ENCODE peak calls at places on chromosomes 2 and 18, in nine cellular contexts. One of them, this sample, is unnamed.

GRCh38 chr2:240627736-240628506 is 2.6 kb downstream of the GPR35 start:
- DNase-seq in posterior cingulate gyrus: no peak
- DNase-seq in cardiac muscle cell: no peak
- DNase-seq in fibroblast of lung: no peak
- DNase-seq in WTC11: no peak
- DNase-seq in colonic mucosa: no peak
- DNase-seq in heart right ventricle: no peak
- DNase-seq in amygdala: no peak
- DNase-seq in progenitor cell of endocrine pancreas: no peak
- DNase-seq in this sample: peak

GRCh38 chr2:12722445-12723316 is 5.9 kb downstream of the TRIB2 start:
- DNase-seq in fibroblast of lung: no peak
- DNase-seq in colonic mucosa: no peak
- DNase-seq in progenitor cell of endocrine pancreas: no peak
- DNase-seq in posterior cingulate gyrus: no peak
- DNase-seq in cardiac muscle cell: no peak
- DNase-seq in amygdala: no peak
- DNase-seq in heart right ventricle: no peak
- DNase-seq in WTC11: no peak
- DNase-seq in this sample: no peak

GRCh38 chr2:121186261-121186660 is 98.7 kb downstream of the TFCP2L1 start:
- DNase-seq in colonic mucosa: no peak
- DNase-seq in cardiac muscle cell: no peak
- DNase-seq in heart right ventricle: no peak
- DNase-seq in fibroblast of lung: no peak
- DNase-seq in posterior cingulate gyrus: no peak
- DNase-seq in WTC11: no peak
- DNase-seq in amygdala: no peak
- DNase-seq in progenitor cell of endocrine pancreas: no peak
- DNase-seq in this sample: no peak

GRCh38 chr2:162086904-162087303 is 12.9 kb upstream of the DPP4 start:
- DNase-seq in posterior cingulate gyrus: no peak
- DNase-seq in colonic mucosa: no peak
- DNase-seq in amygdala: no peak
- DNase-seq in heart right ventricle: no peak
- DNase-seq in cardiac muscle cell: peak
- DNase-seq in progenitor cell of endocrine pancreas: no peak
- DNase-seq in fibroblast of lung: no peak
- DNase-seq in WTC11: no peak
- DNase-seq in this sample: no peak

GRCh38 chr18:77711096-77711495 is 461.4 kb downstream of the GALR1 start:
- DNase-seq in posterior cingulate gyrus: no peak
- DNase-seq in cardiac muscle cell: no peak
- DNase-seq in colonic mucosa: no peak
- DNase-seq in heart right ventricle: no peak
- DNase-seq in amygdala: no peak
- DNase-seq in WTC11: no peak
- DNase-seq in fibroblast of lung: no peak
- DNase-seq in progenitor cell of endocrine pancreas: no peak
- DNase-seq in this sample: no peak

GRCh38 chr2:237968048-237968862 is 1.4 kb downstream of the UBE2F start:
- DNase-seq in WTC11: no peak
- DNase-seq in amygdala: peak
- DNase-seq in colonic mucosa: peak
- DNase-seq in progenitor cell of endocrine pancreas: no peak
- DNase-seq in heart right ventricle: peak
- DNase-seq in fibroblast of lung: peak
- DNase-seq in posterior cingulate gyrus: peak
- DNase-seq in cardiac muscle cell: peak
- DNase-seq in this sample: no peak

GRCh38 chr18:62981566-62981965 is 266.2 kb downstream of the PHLPP1 start:
- DNase-seq in amygdala: no peak
- DNase-seq in fibroblast of lung: no peak
- DNase-seq in posterior cingulate gyrus: no peak
- DNase-seq in colonic mucosa: no peak
- DNase-seq in cardiac muscle cell: no peak
- DNase-seq in heart right ventricle: no peak
- DNase-seq in progenitor cell of endocrine pancreas: no peak
- DNase-seq in WTC11: no peak
- DNase-seq in this sample: no peak

GRCh38 chr2:167381349-167381748 is 493.1 kb downstream of the XIRP2 start:
- DNase-seq in fibroblast of lung: no peak
- DNase-seq in WTC11: no peak
- DNase-seq in posterior cingulate gyrus: no peak
- DNase-seq in heart right ventricle: no peak
- DNase-seq in progenitor cell of endocrine pancreas: no peak
- DNase-seq in cardiac muscle cell: no peak
- DNase-seq in colonic mucosa: no peak
- DNase-seq in amygdala: no peak
- DNase-seq in this sample: no peak

GRCh38 chr18:10010611-10011015 is 96.8 kb downstream of the VAPA start:
- DNase-seq in heart right ventricle: peak
- DNase-seq in cardiac muscle cell: peak
- DNase-seq in colonic mucosa: peak
- DNase-seq in fibroblast of lung: peak
- DNase-seq in posterior cingulate gyrus: peak
- DNase-seq in WTC11: no peak
- DNase-seq in amygdala: peak
- DNase-seq in progenitor cell of endocrine pancreas: no peak
- DNase-seq in this sample: no peak

GRCh38 chr18:52716926-52717325 is 376.9 kb downstream of the DCC start:
- DNase-seq in colonic mucosa: peak
- DNase-seq in fibroblast of lung: peak
- DNase-seq in heart right ventricle: peak
- DNase-seq in amygdala: peak
- DNase-seq in posterior cingulate gyrus: peak
- DNase-seq in progenitor cell of endocrine pancreas: no peak
- DNase-seq in cardiac muscle cell: peak
- DNase-seq in WTC11: peak
- DNase-seq in this sample: no peak

GRCh38 chr2:11368059-11368572 is 23.7 kb upstream of the ROCK2 start:
- DNase-seq in WTC11: no peak
- DNase-seq in fibroblast of lung: peak
- DNase-seq in amygdala: peak
- DNase-seq in cardiac muscle cell: peak
- DNase-seq in heart right ventricle: peak
- DNase-seq in colonic mucosa: no peak
- DNase-seq in progenitor cell of endocrine pancreas: no peak
- DNase-seq in posterior cingulate gyrus: peak
- DNase-seq in this sample: no peak

GRCh38 chr2:220775856-220776467 is 796.1 kb downstream of the EPHA4 start:
- DNase-seq in fibroblast of lung: no peak
- DNase-seq in heart right ventricle: no peak
- DNase-seq in WTC11: no peak
- DNase-seq in posterior cingulate gyrus: no peak
- DNase-seq in amygdala: no peak
- DNase-seq in colonic mucosa: no peak
- DNase-seq in progenitor cell of endocrine pancreas: no peak
- DNase-seq in cardiac muscle cell: no peak
- DNase-seq in this sample: no peak

GRCh38 chr18:77006305-77007175 is 126.0 kb downstream of the MBP start:
- DNase-seq in posterior cingulate gyrus: no peak
- DNase-seq in amygdala: peak
- DNase-seq in heart right ventricle: no peak
- DNase-seq in colonic mucosa: no peak
- DNase-seq in fibroblast of lung: no peak
- DNase-seq in WTC11: no peak
- DNase-seq in progenitor cell of endocrine pancreas: no peak
- DNase-seq in cardiac muscle cell: no peak
- DNase-seq in this sample: peak

GRCh38 chr2:154698789-154699559 is 479 bp downstream of the KCNJ3 start:
- DNase-seq in colonic mucosa: no peak
- DNase-seq in heart right ventricle: no peak
- DNase-seq in WTC11: peak
- DNase-seq in cardiac muscle cell: no peak
- DNase-seq in progenitor cell of endocrine pancreas: no peak
- DNase-seq in amygdala: no peak
- DNase-seq in posterior cingulate gyrus: peak
- DNase-seq in fibroblast of lung: no peak
- DNase-seq in this sample: no peak

GRCh38 chr2:27855476-27855875 is 34.7 kb downstream of the RBKS start:
- DNase-seq in heart right ventricle: no peak
- DNase-seq in progenitor cell of endocrine pancreas: no peak
- DNase-seq in posterior cingulate gyrus: no peak
- DNase-seq in cardiac muscle cell: peak
- DNase-seq in WTC11: no peak
- DNase-seq in colonic mucosa: no peak
- DNase-seq in amygdala: no peak
- DNase-seq in fibroblast of lung: peak
- DNase-seq in this sample: no peak

GRCh38 chr2:31812051-31812798 is 198.6 kb downstream of the MEMO1 start:
- DNase-seq in progenitor cell of endocrine pancreas: no peak
- DNase-seq in fibroblast of lung: no peak
- DNase-seq in heart right ventricle: no peak
- DNase-seq in amygdala: no peak
- DNase-seq in cardiac muscle cell: peak
- DNase-seq in posterior cingulate gyrus: no peak
- DNase-seq in colonic mucosa: no peak
- DNase-seq in WTC11: no peak
- DNase-seq in this sample: no peak

This sample was measured in ecto neural progenitor cell.